ENCODE peak calls at places on chromosome 2, in six cellular contexts. One of them, this sample, is unnamed.

GRCh38 chr2:126671049-126671448 is 15.1 kb downstream of the GYPC start:
- DNase-seq in IMR-90: no peak
- DNase-seq in H9: no peak
- DNase-seq in neuronal stem cell: no peak
- DNase-seq in trophoblast cell: no peak
- DNase-seq in H1: no peak
- DNase-seq in this sample: no peak

GRCh38 chr2:10909996-10910341 is 1.8 kb upstream of the KCNF1 start:
- DNase-seq in IMR-90: no peak
- DNase-seq in H9: peak; percentile 25
- DNase-seq in neuronal stem cell: no peak
- DNase-seq in trophoblast cell: no peak
- DNase-seq in H1: no peak
- DNase-seq in this sample: no peak

GRCh38 chr2:46666044-46666662 is 186.8 kb downstream of the TMEM247 start:
- DNase-seq in IMR-90: no peak
- DNase-seq in H9: no peak
- DNase-seq in neuronal stem cell: no peak
- DNase-seq in trophoblast cell: no peak
- DNase-seq in H1: no peak
- DNase-seq in this sample: no peak

GRCh38 chr2:208488668-208489564 is 82.3 kb downstream of the PTH2R start:
- DNase-seq in IMR-90: no peak
- DNase-seq in H9: no peak
- DNase-seq in neuronal stem cell: no peak
- DNase-seq in trophoblast cell: no peak
- DNase-seq in H1: no peak
- DNase-seq in this sample: no peak

GRCh38 chr2:58939388-58939787 is 698.3 kb upstream of the FANCL start:
- DNase-seq in IMR-90: peak; percentile 90
- DNase-seq in H9: no peak
- DNase-seq in neuronal stem cell: no peak
- DNase-seq in trophoblast cell: peak; percentile 48
- DNase-seq in H1: no peak
- DNase-seq in this sample: peak; percentile 95

GRCh38 chr2:190804182-190804795 is 76.3 kb upstream of the GLS start:
- DNase-seq in IMR-90: peak; percentile 49
- DNase-seq in H9: no peak
- DNase-seq in neuronal stem cell: peak; percentile 8
- DNase-seq in trophoblast cell: no peak
- DNase-seq in H1: no peak
- DNase-seq in this sample: peak; percentile 50

GRCh38 chr2:88329815-88330603 is 122.5 kb downstream of the FOXI3 start:
- DNase-seq in IMR-90: peak; percentile 3
- DNase-seq in H9: peak; percentile 84
- DNase-seq in neuronal stem cell: peak; percentile 85
- DNase-seq in trophoblast cell: peak; percentile 37
- DNase-seq in H1: peak; percentile 77
- DNase-seq in this sample: no peak

GRCh38 chr2:26725516-26725810 is 32.9 kb downstream of the KCNK3 start:
- DNase-seq in IMR-90: no peak
- DNase-seq in H9: no peak
- DNase-seq in neuronal stem cell: no peak
- DNase-seq in trophoblast cell: no peak
- DNase-seq in H1: no peak
- DNase-seq in this sample: no peak

GRCh38 chr2:36371963-36372391 is 16.4 kb downstream of the CRIM1 start:
- DNase-seq in IMR-90: peak; percentile 84
- DNase-seq in H9: no peak
- DNase-seq in neuronal stem cell: no peak
- DNase-seq in trophoblast cell: peak; percentile 89
- DNase-seq in H1: no peak
- DNase-seq in this sample: peak; percentile 62

GRCh38 chr2:190903693-190904450 is 23.3 kb downstream of the GLS start:
- DNase-seq in IMR-90: peak; percentile 54
- DNase-seq in H9: no peak
- DNase-seq in neuronal stem cell: no peak
- DNase-seq in trophoblast cell: no peak
- DNase-seq in H1: no peak
- DNase-seq in this sample: no peak

GRCh38 chr2:225841314-225841713 is 441.8 kb downstream of the NYAP2 start:
- DNase-seq in IMR-90: no peak
- DNase-seq in H9: no peak
- DNase-seq in neuronal stem cell: no peak
- DNase-seq in trophoblast cell: no peak
- DNase-seq in H1: no peak
- DNase-seq in this sample: peak; percentile 15

GRCh38 chr2:28401-28975 is 17.8 kb downstream of the FAM110C start:
- DNase-seq in IMR-90: no peak
- DNase-seq in H9: no peak
- DNase-seq in neuronal stem cell: no peak
- DNase-seq in trophoblast cell: no peak
- DNase-seq in H1: no peak
- DNase-seq in this sample: no peak

GRCh38 chr2:66334237-66335054 is 100.5 kb upstream of the MEIS1 start:
- DNase-seq in IMR-90: no peak
- DNase-seq in H9: peak; percentile 45
- DNase-seq in neuronal stem cell: no peak
- DNase-seq in trophoblast cell: peak; percentile 4
- DNase-seq in H1: no peak
- DNase-seq in this sample: no peak

GRCh38 chr2:207296265-207296948 is 130.7 kb upstream of the KLF7 start:
- DNase-seq in IMR-90: peak; percentile 8
- DNase-seq in H9: no peak
- DNase-seq in neuronal stem cell: no peak
- DNase-seq in trophoblast cell: no peak
- DNase-seq in H1: no peak
- DNase-seq in this sample: no peak

GRCh38 chr2:168758970-168759820 is 43.2 kb upstream of the NOSTRIN start:
- DNase-seq in IMR-90: peak; percentile 59
- DNase-seq in H9: no peak
- DNase-seq in neuronal stem cell: peak; percentile 9
- DNase-seq in trophoblast cell: peak; percentile 76
- DNase-seq in H1: no peak
- DNase-seq in this sample: peak; percentile 65

GRCh38 chr2:62084823-62085222 is 111.1 kb upstream of the B3GNT2 start:
- DNase-seq in IMR-90: no peak
- DNase-seq in H9: no peak
- DNase-seq in neuronal stem cell: no peak
- DNase-seq in trophoblast cell: no peak
- DNase-seq in H1: no peak
- DNase-seq in this sample: no peak
- H3K14ac ChIP-seq in IMR-90: no peak overlapping the region
- H3K14ac ChIP-seq in H9: no peak overlapping the region
- H3K14ac ChIP-seq in neuronal stem cell: no peak overlapping the region
- H3K14ac ChIP-seq in trophoblast cell: no peak overlapping the region
- H3K14ac ChIP-seq in H1: no peak overlapping the region
- H3K14ac ChIP-seq in this sample: no peak overlapping the region

GRCh38 chr2:204282525-204282924 is 262.8 kb upstream of the PARD3B start:
- DNase-seq in IMR-90: no peak
- DNase-seq in H9: peak; percentile 65
- DNase-seq in neuronal stem cell: peak; percentile 66
- DNase-seq in trophoblast cell: no peak
- DNase-seq in H1: peak; percentile 66
- DNase-seq in this sample: peak; percentile 2

GRCh38 chr2:204277226-204277625 is 268.0 kb upstream of the PARD3B start:
- DNase-seq in IMR-90: no peak
- DNase-seq in H9: no peak
- DNase-seq in neuronal stem cell: no peak
- DNase-seq in trophoblast cell: no peak
- DNase-seq in H1: no peak
- DNase-seq in this sample: no peak

GRCh38 chr2:204280239-204280638 is 265.0 kb upstream of the PARD3B start:
- DNase-seq in IMR-90: no peak
- DNase-seq in H9: no peak
- DNase-seq in neuronal stem cell: no peak
- DNase-seq in trophoblast cell: no peak
- DNase-seq in H1: no peak
- DNase-seq in this sample: peak; percentile 18

DNA sequence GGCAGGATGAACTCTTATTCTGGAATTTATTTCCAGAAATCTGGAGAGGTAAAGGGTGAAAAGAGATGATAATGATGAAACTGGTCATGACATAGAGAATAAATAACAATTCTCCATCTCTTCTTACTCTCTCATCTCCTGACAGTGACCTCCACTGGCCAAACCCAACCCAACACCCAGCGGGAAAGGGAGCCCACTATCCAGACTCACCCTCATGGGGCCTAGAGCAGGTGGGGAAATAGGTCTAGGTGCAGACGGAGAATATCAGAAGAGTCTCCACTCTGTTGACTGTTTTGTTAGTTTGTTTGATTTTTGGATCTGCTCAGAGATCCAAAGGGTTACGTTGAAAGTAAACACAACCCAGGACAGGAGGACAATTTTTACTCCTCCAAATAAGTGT is 263.2 kb upstream of the PARD3B start:
- DNase-seq in IMR-90: no peak
- DNase-seq in H9: no peak
- DNase-seq in neuronal stem cell: no peak
- DNase-seq in trophoblast cell: no peak
- DNase-seq in H1: no peak
- DNase-seq in this sample: no peak
- H3K4ac ChIP-seq in IMR-90: no peak overlapping the region
- H3K4ac ChIP-seq in H9: no peak overlapping the region
- H3K4ac ChIP-seq in neuronal stem cell: no peak overlapping the region
- H3K4ac ChIP-seq in trophoblast cell: no peak overlapping the region
- H3K4ac ChIP-seq in H1: no peak overlapping the region
- H3K4ac ChIP-seq in this sample: no peak overlapping the region

DNA sequence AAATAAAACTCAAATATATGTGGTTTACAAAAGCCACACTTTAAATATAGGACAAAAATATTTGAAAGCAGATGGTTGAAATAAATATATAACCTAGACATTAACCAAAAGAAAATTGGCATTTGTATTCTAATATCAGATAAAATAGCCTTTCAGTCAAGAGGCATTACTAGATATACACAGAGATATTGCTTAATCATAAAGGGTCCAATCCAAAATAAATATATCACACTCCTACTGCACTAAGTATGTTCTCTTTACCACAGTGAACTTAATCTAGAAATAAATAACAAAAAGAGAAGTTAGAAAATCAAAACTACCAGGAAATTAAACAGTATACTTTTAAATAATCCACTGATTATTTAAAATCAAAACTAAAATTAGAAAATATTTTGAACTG is 34.2 kb upstream of the KCNJ3 start:
- DNase-seq in IMR-90: no peak
- DNase-seq in H9: no peak
- DNase-seq in neuronal stem cell: no peak
- DNase-seq in trophoblast cell: no peak
- DNase-seq in H1: no peak
- DNase-seq in this sample: no peak
- H3K14ac ChIP-seq in IMR-90: no peak overlapping the region
- H3K14ac ChIP-seq in H9: no peak overlapping the region
- H3K14ac ChIP-seq in neuronal stem cell: no peak overlapping the region
- H3K14ac ChIP-seq in trophoblast cell: no peak overlapping the region
- H3K14ac ChIP-seq in H1: no peak overlapping the region
- H3K14ac ChIP-seq in this sample: no peak overlapping the region

DNA sequence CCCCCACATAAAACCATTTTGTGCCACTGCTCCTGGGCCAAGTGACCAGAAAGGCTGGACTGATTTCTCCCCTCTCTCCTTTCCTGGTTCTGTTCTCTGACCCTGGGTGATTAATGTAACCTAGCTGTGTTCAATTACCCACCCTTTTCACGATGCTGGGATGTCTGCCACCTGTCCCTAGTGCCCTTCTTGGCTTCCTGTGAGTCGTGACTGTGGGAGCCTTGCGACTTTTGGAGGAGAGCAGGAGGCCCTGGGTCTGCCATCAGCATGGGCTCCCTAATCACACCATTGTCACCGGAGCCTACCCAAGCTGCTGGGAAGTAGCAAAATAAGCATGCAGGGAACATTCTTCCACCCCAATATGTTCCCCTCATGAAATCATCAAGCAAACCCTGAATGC is 38.3 kb downstream of the SRSF7 start:
- DNase-seq in IMR-90: no peak
- DNase-seq in H9: no peak
- DNase-seq in neuronal stem cell: no peak
- DNase-seq in trophoblast cell: no peak
- DNase-seq in H1: no peak
- DNase-seq in this sample: no peak
- H3K4ac ChIP-seq in IMR-90: no peak overlapping the region
- H3K4ac ChIP-seq in H9: no peak overlapping the region
- H3K4ac ChIP-seq in neuronal stem cell: no peak overlapping the region
- H3K4ac ChIP-seq in trophoblast cell: no peak overlapping the region
- H3K4ac ChIP-seq in H1: no peak overlapping the region
- H3K4ac ChIP-seq in this sample: no peak overlapping the region

GRCh38 chr2:240438810-240439697 is 3.6 kb downstream of the GPC1 start:
- DNase-seq in IMR-90: no peak
- DNase-seq in H9: no peak
- DNase-seq in neuronal stem cell: no peak
- DNase-seq in trophoblast cell: no peak
- DNase-seq in H1: no peak
- DNase-seq in this sample: no peak
- H3K14ac ChIP-seq in IMR-90: no peak overlapping the region
- H3K14ac ChIP-seq in H9: no peak overlapping the region
- H3K14ac ChIP-seq in neuronal stem cell: no peak overlapping the region
- H3K14ac ChIP-seq in trophoblast cell: no peak overlapping the region
- H3K14ac ChIP-seq in H1: no peak overlapping the region
- H3K14ac ChIP-seq in this sample: no peak overlapping the region

DNA sequence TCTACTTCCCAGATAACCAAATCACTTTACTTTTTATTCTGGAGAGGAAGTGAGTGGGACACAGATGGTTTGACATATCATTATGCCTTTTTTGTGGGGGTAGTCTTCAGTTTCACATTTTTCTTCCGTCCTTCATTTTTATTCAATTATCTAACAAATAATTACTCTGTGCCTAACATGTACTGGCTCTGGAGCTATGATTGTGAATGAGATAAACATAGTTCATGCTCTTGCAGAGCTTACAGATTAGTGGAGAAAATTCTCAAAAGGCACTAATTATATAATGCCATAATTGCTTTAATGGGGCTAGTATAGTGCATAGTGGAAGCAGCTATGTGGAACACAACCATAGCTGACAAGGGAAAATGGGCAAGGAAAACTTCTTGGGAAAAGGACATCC is 303.6 kb upstream of the TFPI start:
- DNase-seq in IMR-90: no peak
- DNase-seq in H9: no peak
- DNase-seq in neuronal stem cell: no peak
- DNase-seq in trophoblast cell: no peak
- DNase-seq in H1: no peak
- DNase-seq in this sample: no peak
- H3K4ac ChIP-seq in IMR-90: no peak overlapping the region
- H3K4ac ChIP-seq in H9: no peak overlapping the region
- H3K4ac ChIP-seq in neuronal stem cell: no peak overlapping the region
- H3K4ac ChIP-seq in trophoblast cell: no peak overlapping the region
- H3K4ac ChIP-seq in H1: no peak overlapping the region
- H3K4ac ChIP-seq in this sample: no peak overlapping the region

GRCh38 chr2:241750076-241750840 is 15.8 kb downstream of the D2HGDH start:
- DNase-seq in IMR-90: no peak
- DNase-seq in H9: peak; percentile 16
- DNase-seq in neuronal stem cell: no peak
- DNase-seq in trophoblast cell: no peak
- DNase-seq in H1: no peak
- DNase-seq in this sample: no peak
- H3K14ac ChIP-seq in IMR-90: no peak overlapping the region
- H3K14ac ChIP-seq in H9: no peak overlapping the region
- H3K14ac ChIP-seq in neuronal stem cell: no peak overlapping the region
- H3K14ac ChIP-seq in trophoblast cell: no peak overlapping the region
- H3K14ac ChIP-seq in H1: no peak overlapping the region
- H3K14ac ChIP-seq in this sample: no peak overlapping the region